ENCODE peak calls at places on chromosomes 6 and 20, in eight cellular contexts. One of them, this sample, is unnamed.

GRCh38 chr20:19756756-19757486 is 1.1 kb upstream of the RIN2 start:
- DNase-seq in endothelial cell of umbilical vein: no peak
- DNase-seq in HepG2: no peak
- DNase-seq in spleen: no peak
- DNase-seq in stomach: peak
- DNase-seq in K562: no peak
- DNase-seq in sigmoid colon: peak
- DNase-seq in upper lobe of left lung: no peak
- DNase-seq in this sample: no peak

GRCh38 chr6:162443101-162443500 is 284.5 kb downstream of the PRKN start:
- DNase-seq in K562: no peak
- DNase-seq in sigmoid colon: no peak
- DNase-seq in spleen: no peak
- DNase-seq in upper lobe of left lung: no peak
- DNase-seq in HepG2: no peak
- DNase-seq in stomach: peak
- DNase-seq in endothelial cell of umbilical vein: no peak
- DNase-seq in this sample: no peak

GRCh38 chr20:34299925-34300806 is 3.0 kb downstream of the AHCY start:
- DNase-seq in HepG2: peak
- DNase-seq in upper lobe of left lung: peak
- DNase-seq in K562: no peak
- DNase-seq in endothelial cell of umbilical vein: no peak
- DNase-seq in sigmoid colon: no peak
- DNase-seq in spleen: no peak
- DNase-seq in stomach: no peak
- DNase-seq in this sample: no peak

GRCh38 chr6:139028242-139028657 is 295 bp upstream of the ABRACL start:
- DNase-seq in K562: no peak
- DNase-seq in spleen: no peak
- DNase-seq in endothelial cell of umbilical vein: no peak
- DNase-seq in upper lobe of left lung: no peak
- DNase-seq in HepG2: no peak
- DNase-seq in sigmoid colon: no peak
- DNase-seq in stomach: no peak
- DNase-seq in this sample: no peak

GRCh38 chr6:79672631-79673065 is 41.5 kb downstream of the SH3BGRL2 start:
- DNase-seq in upper lobe of left lung: no peak
- DNase-seq in endothelial cell of umbilical vein: peak
- DNase-seq in spleen: no peak
- DNase-seq in stomach: no peak
- DNase-seq in sigmoid colon: no peak
- DNase-seq in K562: peak
- DNase-seq in HepG2: peak
- DNase-seq in this sample: no peak

GRCh38 chr6:137850137-137850714 is 16.8 kb upstream of the TNFAIP3 start:
- DNase-seq in sigmoid colon: no peak
- DNase-seq in upper lobe of left lung: no peak
- DNase-seq in stomach: no peak
- DNase-seq in K562: no peak
- DNase-seq in HepG2: no peak
- DNase-seq in spleen: no peak
- DNase-seq in endothelial cell of umbilical vein: no peak
- DNase-seq in this sample: no peak

GRCh38 chr20:47113362-47114118 is 218.9 kb downstream of the EYA2 start:
- DNase-seq in upper lobe of left lung: no peak
- DNase-seq in HepG2: peak
- DNase-seq in spleen: no peak
- DNase-seq in K562: no peak
- DNase-seq in sigmoid colon: peak
- DNase-seq in stomach: no peak
- DNase-seq in endothelial cell of umbilical vein: no peak
- DNase-seq in this sample: no peak

GRCh38 chr6:93350774-93351173 is 68.6 kb downstream of the EPHA7 start:
- DNase-seq in stomach: no peak
- DNase-seq in endothelial cell of umbilical vein: no peak
- DNase-seq in HepG2: no peak
- DNase-seq in sigmoid colon: no peak
- DNase-seq in K562: no peak
- DNase-seq in upper lobe of left lung: no peak
- DNase-seq in spleen: no peak
- DNase-seq in this sample: no peak

GRCh38 chr6:84284428-84285033 is 57.1 kb upstream of the CEP162 start:
- DNase-seq in sigmoid colon: no peak
- DNase-seq in spleen: no peak
- DNase-seq in stomach: no peak
- DNase-seq in K562: peak
- DNase-seq in HepG2: peak
- DNase-seq in upper lobe of left lung: no peak
- DNase-seq in endothelial cell of umbilical vein: peak
- DNase-seq in this sample: no peak

GRCh38 chr20:48841861-48842529 is 14.2 kb upstream of the PREX1 start:
- DNase-seq in stomach: no peak
- DNase-seq in K562: peak
- DNase-seq in endothelial cell of umbilical vein: peak
- DNase-seq in upper lobe of left lung: no peak
- DNase-seq in HepG2: no peak
- DNase-seq in sigmoid colon: no peak
- DNase-seq in spleen: no peak
- DNase-seq in this sample: no peak

GRCh38 chr6:113882341-113882740 is 25.2 kb downstream of the MARCKS start:
- DNase-seq in spleen: no peak
- DNase-seq in stomach: no peak
- DNase-seq in endothelial cell of umbilical vein: no peak
- DNase-seq in upper lobe of left lung: peak
- DNase-seq in HepG2: no peak
- DNase-seq in sigmoid colon: no peak
- DNase-seq in K562: no peak
- DNase-seq in this sample: no peak

GRCh38 chr20:13205848-13206434 is 15.1 kb upstream of the ISM1 start:
- DNase-seq in HepG2: no peak
- DNase-seq in spleen: no peak
- DNase-seq in endothelial cell of umbilical vein: no peak
- DNase-seq in stomach: no peak
- DNase-seq in upper lobe of left lung: no peak
- DNase-seq in K562: no peak
- DNase-seq in sigmoid colon: no peak
- DNase-seq in this sample: no peak

GRCh38 chr20:49583669-49584417 is 15.9 kb upstream of the PTGIS start:
- DNase-seq in stomach: peak
- DNase-seq in upper lobe of left lung: peak
- DNase-seq in endothelial cell of umbilical vein: peak
- DNase-seq in spleen: no peak
- DNase-seq in HepG2: peak
- DNase-seq in sigmoid colon: peak
- DNase-seq in K562: peak
- DNase-seq in this sample: no peak

GRCh38 chr20:50919567-50919966 is 11.7 kb downstream of the ADNP start:
- DNase-seq in sigmoid colon: peak
- DNase-seq in stomach: peak
- DNase-seq in endothelial cell of umbilical vein: no peak
- DNase-seq in HepG2: no peak
- DNase-seq in spleen: no peak
- DNase-seq in upper lobe of left lung: peak
- DNase-seq in K562: no peak
- DNase-seq in this sample: no peak

GRCh38 chr6:24126586-24127192 is 674 bp downstream of the NRSN1 start:
- DNase-seq in endothelial cell of umbilical vein: peak
- DNase-seq in spleen: no peak
- DNase-seq in K562: peak
- DNase-seq in upper lobe of left lung: no peak
- DNase-seq in sigmoid colon: no peak
- DNase-seq in stomach: no peak
- DNase-seq in HepG2: peak
- DNase-seq in this sample: peak

GRCh38 chr20:346640-347316 is at the start of gene NRSN2:
- DNase-seq in upper lobe of left lung: peak
- DNase-seq in spleen: peak
- DNase-seq in sigmoid colon: peak
- DNase-seq in endothelial cell of umbilical vein: peak
- DNase-seq in stomach: peak
- DNase-seq in K562: peak
- DNase-seq in HepG2: peak
- DNase-seq in this sample: no peak

GRCh38 chr6:28585335-28585734 is 59.7 kb downstream of the GPX5 start:
- DNase-seq in spleen: no peak
- DNase-seq in K562: peak
- DNase-seq in endothelial cell of umbilical vein: no peak
- DNase-seq in stomach: no peak
- DNase-seq in HepG2: peak
- DNase-seq in sigmoid colon: no peak
- DNase-seq in upper lobe of left lung: no peak
- DNase-seq in this sample: no peak

GRCh38 chr6:157756708-157757429 is 66.2 kb upstream of the SNX9 start:
- DNase-seq in endothelial cell of umbilical vein: peak
- DNase-seq in HepG2: peak
- DNase-seq in stomach: peak
- DNase-seq in K562: peak
- DNase-seq in upper lobe of left lung: peak
- DNase-seq in sigmoid colon: peak
- DNase-seq in spleen: peak
- DNase-seq in this sample: peak
- TF ChIP-seq POLR2AphosphoS5 in endothelial cell of umbilical vein: peak
- TF ChIP-seq POLR2AphosphoS5 in HepG2: no peak
- TF ChIP-seq POLR2AphosphoS5 in stomach: peak
- TF ChIP-seq POLR2AphosphoS5 in K562: no peak
- TF ChIP-seq POLR2AphosphoS5 in upper lobe of left lung: no peak
- TF ChIP-seq POLR2AphosphoS5 in sigmoid colon: peak
- TF ChIP-seq POLR2AphosphoS5 in spleen: peak
- TF ChIP-seq POLR2AphosphoS5 in this sample: peak

GRCh38 chr6:583116-583515 is 73.8 kb downstream of the HUS1B start:
- DNase-seq in upper lobe of left lung: no peak
- DNase-seq in K562: no peak
- DNase-seq in stomach: no peak
- DNase-seq in spleen: no peak
- DNase-seq in sigmoid colon: no peak
- DNase-seq in HepG2: no peak
- DNase-seq in endothelial cell of umbilical vein: no peak
- DNase-seq in this sample: no peak

GRCh38 chr6:586553-586952 is 70.3 kb downstream of the HUS1B start:
- DNase-seq in HepG2: no peak
- DNase-seq in upper lobe of left lung: no peak
- DNase-seq in stomach: no peak
- DNase-seq in spleen: no peak
- DNase-seq in K562: no peak
- DNase-seq in endothelial cell of umbilical vein: no peak
- DNase-seq in sigmoid colon: no peak
- DNase-seq in this sample: no peak

GRCh38 chr6:582370-582769 is 74.5 kb downstream of the HUS1B start:
- DNase-seq in upper lobe of left lung: no peak
- DNase-seq in sigmoid colon: no peak
- DNase-seq in stomach: no peak
- DNase-seq in HepG2: peak
- DNase-seq in spleen: no peak
- DNase-seq in endothelial cell of umbilical vein: no peak
- DNase-seq in K562: no peak
- DNase-seq in this sample: no peak

GRCh38 chr6:579339-579738 is 77.6 kb downstream of the HUS1B start:
- DNase-seq in upper lobe of left lung: no peak
- DNase-seq in sigmoid colon: no peak
- DNase-seq in K562: no peak
- DNase-seq in stomach: no peak
- DNase-seq in HepG2: peak
- DNase-seq in endothelial cell of umbilical vein: no peak
- DNase-seq in spleen: no peak
- DNase-seq in this sample: no peak

GRCh38 chr6:583639-584038 is 73.3 kb downstream of the HUS1B start:
- DNase-seq in stomach: no peak
- DNase-seq in spleen: no peak
- DNase-seq in K562: no peak
- DNase-seq in sigmoid colon: peak
- DNase-seq in upper lobe of left lung: no peak
- DNase-seq in endothelial cell of umbilical vein: no peak
- DNase-seq in HepG2: no peak
- DNase-seq in this sample: no peak
- TF ChIP-seq POLR2A in stomach: no peak
- TF ChIP-seq POLR2A in spleen: no peak
- TF ChIP-seq POLR2A in K562: no peak
- TF ChIP-seq POLR2A in sigmoid colon: no peak
- TF ChIP-seq POLR2A in upper lobe of left lung: no peak
- TF ChIP-seq POLR2A in endothelial cell of umbilical vein: no peak
- TF ChIP-seq POLR2A in HepG2: no peak
- TF ChIP-seq POLR2A in this sample: no peak

GRCh38 chr6:90469906-90470305 is 117.0 kb downstream of the MAP3K7 start:
- DNase-seq in K562: no peak
- DNase-seq in sigmoid colon: no peak
- DNase-seq in stomach: no peak
- DNase-seq in upper lobe of left lung: no peak
- DNase-seq in endothelial cell of umbilical vein: no peak
- DNase-seq in HepG2: no peak
- DNase-seq in spleen: no peak
- DNase-seq in this sample: no peak
- TF ChIP-seq POLR2AphosphoS5 in K562: no peak
- TF ChIP-seq POLR2AphosphoS5 in sigmoid colon: no peak
- TF ChIP-seq POLR2AphosphoS5 in stomach: peak
- TF ChIP-seq POLR2AphosphoS5 in upper lobe of left lung: peak
- TF ChIP-seq POLR2AphosphoS5 in endothelial cell of umbilical vein: no peak
- TF ChIP-seq POLR2AphosphoS5 in HepG2: no peak
- TF ChIP-seq POLR2AphosphoS5 in spleen: no peak
- TF ChIP-seq POLR2AphosphoS5 in this sample: no peak

DNA sequence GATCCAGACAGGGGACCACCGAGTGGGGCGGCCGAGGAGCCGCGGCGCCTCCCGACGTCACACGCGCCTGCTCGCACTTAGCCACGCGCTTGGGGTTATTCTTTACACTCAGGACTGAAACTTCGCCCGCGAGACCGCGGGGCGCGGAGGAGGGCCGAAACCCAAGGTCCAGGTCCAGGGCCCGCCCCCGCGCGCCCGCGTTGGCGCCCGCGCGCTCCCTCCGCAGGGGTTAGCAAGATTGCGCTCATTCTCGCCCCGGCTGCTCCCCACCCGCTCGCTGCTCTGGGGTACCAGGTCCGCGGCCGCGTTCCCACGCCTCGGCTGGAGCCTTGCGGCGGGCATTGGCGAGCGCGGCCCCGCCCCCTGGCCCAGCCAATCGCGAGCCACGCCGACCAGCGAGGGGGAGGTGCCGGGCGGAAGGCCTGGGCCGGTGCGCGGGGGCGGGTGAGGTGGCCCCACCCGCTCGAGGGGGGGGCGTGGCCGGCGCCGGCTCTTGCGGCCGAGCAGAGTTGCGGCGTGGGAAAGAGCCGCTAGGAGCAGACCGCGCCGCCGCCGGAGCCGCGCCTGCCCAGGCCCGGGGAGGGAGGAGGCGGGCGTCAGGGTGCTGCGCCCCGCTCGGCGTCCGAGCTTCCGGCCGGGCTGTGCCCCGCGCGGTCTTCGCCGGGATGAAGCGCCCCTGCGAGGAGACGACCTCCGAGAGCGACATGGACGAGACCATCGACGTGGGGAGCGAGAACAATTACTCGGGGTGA is at the start of gene HEY2:
- DNase-seq in HepG2: peak
- DNase-seq in sigmoid colon: peak
- DNase-seq in stomach: peak
- DNase-seq in spleen: peak
- DNase-seq in K562: peak
- DNase-seq in upper lobe of left lung: peak
- DNase-seq in endothelial cell of umbilical vein: peak
- DNase-seq in this sample: peak
- TF ChIP-seq POLR2A in HepG2: no peak
- TF ChIP-seq POLR2A in sigmoid colon: no peak
- TF ChIP-seq POLR2A in stomach: no peak
- TF ChIP-seq POLR2A in spleen: no peak
- TF ChIP-seq POLR2A in K562: no peak
- TF ChIP-seq POLR2A in upper lobe of left lung: no peak
- TF ChIP-seq POLR2A in endothelial cell of umbilical vein: no peak
- TF ChIP-seq POLR2A in this sample: peak

This sample was measured in esophagus muscularis mucosa.